ENCODE peak calls at places on chromosomes 4 and X, in seven cellular contexts. One of them, this sample, is unnamed.

GRCh38 chrX:1336331-1337143 is at the start of gene IL3RA:
- DNase-seq in substantia nigra: no peak
- DNase-seq in cardiac fibroblast: peak; percentile 25
- DNase-seq in activated naive CD4-positive, alpha-beta T cell treated with anti-CD3 and anti-CD28 coated beads, Interleukin-2, amount 50 U/mL, for 16 hours: no peak
- DNase-seq in H9: no peak
- DNase-seq in activated T-helper 1 cell treated with Interleukin-2 at 50 U/mL for 16 hours: no peak
- DNase-seq in NCI-H1694 treated with DMSO at 0.1 percent for 48 hours: no peak
- DNase-seq in this sample: no peak

GRCh38 chrX:150581093-150581775 is 12.8 kb downstream of the MTM1 start:
- DNase-seq in activated T-helper 1 cell treated with Interleukin-2 at 50 U/mL for 16 hours: no peak
- DNase-seq in substantia nigra: no peak
- DNase-seq in NCI-H1694 treated with DMSO at 0.1 percent for 48 hours: no peak
- DNase-seq in H9: no peak
- DNase-seq in cardiac fibroblast: peak; percentile 44
- DNase-seq in activated naive CD4-positive, alpha-beta T cell treated with anti-CD3 and anti-CD28 coated beads, Interleukin-2, amount 50 U/mL, for 16 hours: no peak
- DNase-seq in this sample: no peak

GRCh38 chrX:128051526-128051925 is 677 bp downstream of the ACTRT1 start:
- DNase-seq in substantia nigra: no peak
- DNase-seq in H9: no peak
- DNase-seq in activated naive CD4-positive, alpha-beta T cell treated with anti-CD3 and anti-CD28 coated beads, Interleukin-2, amount 50 U/mL, for 16 hours: no peak
- DNase-seq in cardiac fibroblast: no peak
- DNase-seq in NCI-H1694 treated with DMSO at 0.1 percent for 48 hours: no peak
- DNase-seq in activated T-helper 1 cell treated with Interleukin-2 at 50 U/mL for 16 hours: no peak
- DNase-seq in this sample: no peak

GRCh38 chr4:105122334-105122733 is 24.3 kb upstream of the TET2 start:
- DNase-seq in NCI-H1694 treated with DMSO at 0.1 percent for 48 hours: no peak
- DNase-seq in H9: peak; percentile 66
- DNase-seq in cardiac fibroblast: peak; percentile 38
- DNase-seq in activated naive CD4-positive, alpha-beta T cell treated with anti-CD3 and anti-CD28 coated beads, Interleukin-2, amount 50 U/mL, for 16 hours: no peak
- DNase-seq in activated T-helper 1 cell treated with Interleukin-2 at 50 U/mL for 16 hours: no peak
- DNase-seq in substantia nigra: no peak
- DNase-seq in this sample: no peak

GRCh38 chrX:43804021-43804420 is 78.2 kb downstream of the MAOB start:
- DNase-seq in substantia nigra: no peak
- DNase-seq in activated naive CD4-positive, alpha-beta T cell treated with anti-CD3 and anti-CD28 coated beads, Interleukin-2, amount 50 U/mL, for 16 hours: no peak
- DNase-seq in activated T-helper 1 cell treated with Interleukin-2 at 50 U/mL for 16 hours: no peak
- DNase-seq in NCI-H1694 treated with DMSO at 0.1 percent for 48 hours: no peak
- DNase-seq in H9: no peak
- DNase-seq in cardiac fibroblast: no peak
- DNase-seq in this sample: no peak

GRCh38 chr4:163091685-163092034 is 75.0 kb downstream of the NAF1 start:
- DNase-seq in cardiac fibroblast: no peak
- DNase-seq in NCI-H1694 treated with DMSO at 0.1 percent for 48 hours: no peak
- DNase-seq in activated naive CD4-positive, alpha-beta T cell treated with anti-CD3 and anti-CD28 coated beads, Interleukin-2, amount 50 U/mL, for 16 hours: no peak
- DNase-seq in H9: no peak
- DNase-seq in substantia nigra: no peak
- DNase-seq in activated T-helper 1 cell treated with Interleukin-2 at 50 U/mL for 16 hours: no peak
- DNase-seq in this sample: no peak

GRCh38 chr4:6581566-6582121 is 6.7 kb downstream of the MAN2B2 start:
- DNase-seq in activated naive CD4-positive, alpha-beta T cell treated with anti-CD3 and anti-CD28 coated beads, Interleukin-2, amount 50 U/mL, for 16 hours: no peak
- DNase-seq in cardiac fibroblast: no peak
- DNase-seq in activated T-helper 1 cell treated with Interleukin-2 at 50 U/mL for 16 hours: no peak
- DNase-seq in NCI-H1694 treated with DMSO at 0.1 percent for 48 hours: no peak
- DNase-seq in substantia nigra: no peak
- DNase-seq in H9: no peak
- DNase-seq in this sample: no peak

GRCh38 chr4:26557164-26557563 is 26.7 kb upstream of the TBC1D19 start:
- DNase-seq in cardiac fibroblast: peak; percentile 65
- DNase-seq in activated T-helper 1 cell treated with Interleukin-2 at 50 U/mL for 16 hours: no peak
- DNase-seq in activated naive CD4-positive, alpha-beta T cell treated with anti-CD3 and anti-CD28 coated beads, Interleukin-2, amount 50 U/mL, for 16 hours: no peak
- DNase-seq in substantia nigra: no peak
- DNase-seq in NCI-H1694 treated with DMSO at 0.1 percent for 48 hours: no peak
- DNase-seq in H9: no peak
- DNase-seq in this sample: no peak

GRCh38 chrX:70436380-70436779 is 8.3 kb upstream of the DLG3 start:
- DNase-seq in H9: peak; percentile 72
- DNase-seq in substantia nigra: no peak
- DNase-seq in NCI-H1694 treated with DMSO at 0.1 percent for 48 hours: peak; percentile 24
- DNase-seq in activated T-helper 1 cell treated with Interleukin-2 at 50 U/mL for 16 hours: no peak
- DNase-seq in activated naive CD4-positive, alpha-beta T cell treated with anti-CD3 and anti-CD28 coated beads, Interleukin-2, amount 50 U/mL, for 16 hours: no peak
- DNase-seq in cardiac fibroblast: peak; percentile 8
- DNase-seq in this sample: no peak

GRCh38 chrX:155857561-155857960 is 23.6 kb upstream of the VAMP7 start:
- DNase-seq in NCI-H1694 treated with DMSO at 0.1 percent for 48 hours: no peak
- DNase-seq in activated T-helper 1 cell treated with Interleukin-2 at 50 U/mL for 16 hours: no peak
- DNase-seq in activated naive CD4-positive, alpha-beta T cell treated with anti-CD3 and anti-CD28 coated beads, Interleukin-2, amount 50 U/mL, for 16 hours: no peak
- DNase-seq in H9: peak; percentile 30
- DNase-seq in substantia nigra: no peak
- DNase-seq in cardiac fibroblast: peak; percentile 11
- DNase-seq in this sample: no peak

GRCh38 chr4:87529187-87529586 is at the start of gene SPARCL1:
- DNase-seq in cardiac fibroblast: peak; percentile 70
- DNase-seq in activated T-helper 1 cell treated with Interleukin-2 at 50 U/mL for 16 hours: no peak
- DNase-seq in H9: no peak
- DNase-seq in NCI-H1694 treated with DMSO at 0.1 percent for 48 hours: no peak
- DNase-seq in activated naive CD4-positive, alpha-beta T cell treated with anti-CD3 and anti-CD28 coated beads, Interleukin-2, amount 50 U/mL, for 16 hours: no peak
- DNase-seq in substantia nigra: no peak
- DNase-seq in this sample: no peak

GRCh38 chr4:184080674-184081073 is 137.0 kb downstream of the ENPP6 start:
- DNase-seq in activated naive CD4-positive, alpha-beta T cell treated with anti-CD3 and anti-CD28 coated beads, Interleukin-2, amount 50 U/mL, for 16 hours: no peak
- DNase-seq in cardiac fibroblast: no peak
- DNase-seq in substantia nigra: no peak
- DNase-seq in NCI-H1694 treated with DMSO at 0.1 percent for 48 hours: no peak
- DNase-seq in activated T-helper 1 cell treated with Interleukin-2 at 50 U/mL for 16 hours: no peak
- DNase-seq in H9: no peak
- DNase-seq in this sample: no peak

GRCh38 chrX:107684956-107685385 is 56.7 kb downstream of the PRPS1 start:
- DNase-seq in NCI-H1694 treated with DMSO at 0.1 percent for 48 hours: no peak
- DNase-seq in substantia nigra: no peak
- DNase-seq in activated naive CD4-positive, alpha-beta T cell treated with anti-CD3 and anti-CD28 coated beads, Interleukin-2, amount 50 U/mL, for 16 hours: no peak
- DNase-seq in activated T-helper 1 cell treated with Interleukin-2 at 50 U/mL for 16 hours: no peak
- DNase-seq in cardiac fibroblast: peak; percentile 90
- DNase-seq in H9: peak; percentile 78
- DNase-seq in this sample: no peak

GRCh38 chrX:97057349-97057909 is 173.7 kb downstream of the RPA4 start:
- DNase-seq in H9: no peak
- DNase-seq in activated T-helper 1 cell treated with Interleukin-2 at 50 U/mL for 16 hours: no peak
- DNase-seq in cardiac fibroblast: no peak
- DNase-seq in activated naive CD4-positive, alpha-beta T cell treated with anti-CD3 and anti-CD28 coated beads, Interleukin-2, amount 50 U/mL, for 16 hours: no peak
- DNase-seq in substantia nigra: no peak
- DNase-seq in NCI-H1694 treated with DMSO at 0.1 percent for 48 hours: peak; percentile 38
- DNase-seq in this sample: no peak

GRCh38 chr4:183541081-183542045 is 36.5 kb downstream of the ING2 start:
- DNase-seq in cardiac fibroblast: peak; percentile 29
- DNase-seq in H9: peak; percentile 60
- DNase-seq in substantia nigra: no peak
- DNase-seq in NCI-H1694 treated with DMSO at 0.1 percent for 48 hours: no peak
- DNase-seq in activated naive CD4-positive, alpha-beta T cell treated with anti-CD3 and anti-CD28 coated beads, Interleukin-2, amount 50 U/mL, for 16 hours: no peak
- DNase-seq in activated T-helper 1 cell treated with Interleukin-2 at 50 U/mL for 16 hours: no peak
- DNase-seq in this sample: no peak

GRCh38 chr4:40187386-40187913 is 9.4 kb upstream of the RHOH start:
- DNase-seq in H9: no peak
- DNase-seq in activated naive CD4-positive, alpha-beta T cell treated with anti-CD3 and anti-CD28 coated beads, Interleukin-2, amount 50 U/mL, for 16 hours: no peak
- DNase-seq in substantia nigra: no peak
- DNase-seq in NCI-H1694 treated with DMSO at 0.1 percent for 48 hours: no peak
- DNase-seq in activated T-helper 1 cell treated with Interleukin-2 at 50 U/mL for 16 hours: no peak
- DNase-seq in cardiac fibroblast: no peak
- DNase-seq in this sample: no peak

GRCh38 chr4:140152760-140153418 is 1.1 kb downstream of the MAML3 start:
- DNase-seq in activated naive CD4-positive, alpha-beta T cell treated with anti-CD3 and anti-CD28 coated beads, Interleukin-2, amount 50 U/mL, for 16 hours: peak; percentile 57
- DNase-seq in substantia nigra: peak; percentile 41
- DNase-seq in activated T-helper 1 cell treated with Interleukin-2 at 50 U/mL for 16 hours: no peak
- DNase-seq in NCI-H1694 treated with DMSO at 0.1 percent for 48 hours: no peak
- DNase-seq in cardiac fibroblast: peak; percentile 60
- DNase-seq in H9: peak; percentile 50
- DNase-seq in this sample: peak; percentile 31

GRCh38 chr4:15488136-15488535 is 18.5 kb downstream of the CC2D2A start:
- DNase-seq in activated T-helper 1 cell treated with Interleukin-2 at 50 U/mL for 16 hours: no peak
- DNase-seq in substantia nigra: no peak
- DNase-seq in cardiac fibroblast: no peak
- DNase-seq in NCI-H1694 treated with DMSO at 0.1 percent for 48 hours: no peak
- DNase-seq in activated naive CD4-positive, alpha-beta T cell treated with anti-CD3 and anti-CD28 coated beads, Interleukin-2, amount 50 U/mL, for 16 hours: no peak
- DNase-seq in H9: no peak
- DNase-seq in this sample: no peak

GRCh38 chr4:78551420-78552351 is at the start of gene ANXA3:
- DNase-seq in activated naive CD4-positive, alpha-beta T cell treated with anti-CD3 and anti-CD28 coated beads, Interleukin-2, amount 50 U/mL, for 16 hours: peak; percentile 15
- DNase-seq in activated T-helper 1 cell treated with Interleukin-2 at 50 U/mL for 16 hours: no peak
- DNase-seq in cardiac fibroblast: no peak
- DNase-seq in NCI-H1694 treated with DMSO at 0.1 percent for 48 hours: no peak
- DNase-seq in H9: peak; percentile 76
- DNase-seq in substantia nigra: no peak
- DNase-seq in this sample: no peak

GRCh38 chr4:184443318-184443717 is 31.0 kb downstream of the IRF2 start:
- DNase-seq in substantia nigra: no peak
- DNase-seq in activated T-helper 1 cell treated with Interleukin-2 at 50 U/mL for 16 hours: no peak
- DNase-seq in cardiac fibroblast: no peak
- DNase-seq in NCI-H1694 treated with DMSO at 0.1 percent for 48 hours: no peak
- DNase-seq in H9: no peak
- DNase-seq in activated naive CD4-positive, alpha-beta T cell treated with anti-CD3 and anti-CD28 coated beads, Interleukin-2, amount 50 U/mL, for 16 hours: no peak
- DNase-seq in this sample: no peak

GRCh38 chrX:155747520-155747919 is 133.6 kb upstream of the VAMP7 start:
- DNase-seq in cardiac fibroblast: peak; percentile 1
- DNase-seq in NCI-H1694 treated with DMSO at 0.1 percent for 48 hours: no peak
- DNase-seq in H9: no peak
- DNase-seq in activated T-helper 1 cell treated with Interleukin-2 at 50 U/mL for 16 hours: no peak
- DNase-seq in substantia nigra: no peak
- DNase-seq in activated naive CD4-positive, alpha-beta T cell treated with anti-CD3 and anti-CD28 coated beads, Interleukin-2, amount 50 U/mL, for 16 hours: no peak
- DNase-seq in this sample: no peak

GRCh38 chr4:89586864-89587263 is 250.1 kb downstream of the SNCA start:
- DNase-seq in substantia nigra: no peak
- DNase-seq in H9: no peak
- DNase-seq in activated T-helper 1 cell treated with Interleukin-2 at 50 U/mL for 16 hours: no peak
- DNase-seq in cardiac fibroblast: peak; percentile 35
- DNase-seq in activated naive CD4-positive, alpha-beta T cell treated with anti-CD3 and anti-CD28 coated beads, Interleukin-2, amount 50 U/mL, for 16 hours: no peak
- DNase-seq in NCI-H1694 treated with DMSO at 0.1 percent for 48 hours: peak; percentile 33
- DNase-seq in this sample: no peak

GRCh38 chr4:177427097-177427665 is 15.1 kb downstream of the AGA start:
- DNase-seq in activated T-helper 1 cell treated with Interleukin-2 at 50 U/mL for 16 hours: no peak
- DNase-seq in cardiac fibroblast: no peak
- DNase-seq in substantia nigra: no peak
- DNase-seq in activated naive CD4-positive, alpha-beta T cell treated with anti-CD3 and anti-CD28 coated beads, Interleukin-2, amount 50 U/mL, for 16 hours: no peak
- DNase-seq in H9: no peak
- DNase-seq in NCI-H1694 treated with DMSO at 0.1 percent for 48 hours: no peak
- DNase-seq in this sample: no peak

GRCh38 chr4:182280439-182281111 is 37.4 kb downstream of the TENM3 start:
- DNase-seq in activated T-helper 1 cell treated with Interleukin-2 at 50 U/mL for 16 hours: no peak
- DNase-seq in H9: no peak
- DNase-seq in activated naive CD4-positive, alpha-beta T cell treated with anti-CD3 and anti-CD28 coated beads, Interleukin-2, amount 50 U/mL, for 16 hours: no peak
- DNase-seq in NCI-H1694 treated with DMSO at 0.1 percent for 48 hours: no peak
- DNase-seq in cardiac fibroblast: peak; percentile 43
- DNase-seq in substantia nigra: no peak
- DNase-seq in this sample: no peak

GRCh38 chr4:89788243-89789072 is 48.5 kb downstream of the SNCA start:
- DNase-seq in NCI-H1694 treated with DMSO at 0.1 percent for 48 hours: no peak
- DNase-seq in activated T-helper 1 cell treated with Interleukin-2 at 50 U/mL for 16 hours: no peak
- DNase-seq in substantia nigra: no peak
- DNase-seq in H9: no peak
- DNase-seq in cardiac fibroblast: peak; percentile 93
- DNase-seq in activated naive CD4-positive, alpha-beta T cell treated with anti-CD3 and anti-CD28 coated beads, Interleukin-2, amount 50 U/mL, for 16 hours: no peak
- DNase-seq in this sample: no peak

GRCh38 chr4:41015031-41015675 is 199.2 kb downstream of the APBB2 start:
- DNase-seq in activated T-helper 1 cell treated with Interleukin-2 at 50 U/mL for 16 hours: no peak
- DNase-seq in NCI-H1694 treated with DMSO at 0.1 percent for 48 hours: no peak
- DNase-seq in cardiac fibroblast: peak; percentile 42
- DNase-seq in substantia nigra: no peak
- DNase-seq in H9: no peak
- DNase-seq in activated naive CD4-positive, alpha-beta T cell treated with anti-CD3 and anti-CD28 coated beads, Interleukin-2, amount 50 U/mL, for 16 hours: no peak
- DNase-seq in this sample: no peak

GRCh38 chr4:978957-979701 is 5.8 kb upstream of the DGKQ start:
- DNase-seq in activated T-helper 1 cell treated with Interleukin-2 at 50 U/mL for 16 hours: no peak
- DNase-seq in substantia nigra: no peak
- DNase-seq in cardiac fibroblast: peak; percentile 63
- DNase-seq in NCI-H1694 treated with DMSO at 0.1 percent for 48 hours: no peak
- DNase-seq in H9: no peak
- DNase-seq in activated naive CD4-positive, alpha-beta T cell treated with anti-CD3 and anti-CD28 coated beads, Interleukin-2, amount 50 U/mL, for 16 hours: no peak
- DNase-seq in this sample: no peak

GRCh38 chrX:119041175-119041574 is 31.6 kb upstream of the CT47C1 start:
- DNase-seq in activated naive CD4-positive, alpha-beta T cell treated with anti-CD3 and anti-CD28 coated beads, Interleukin-2, amount 50 U/mL, for 16 hours: no peak
- DNase-seq in activated T-helper 1 cell treated with Interleukin-2 at 50 U/mL for 16 hours: no peak
- DNase-seq in H9: no peak
- DNase-seq in cardiac fibroblast: peak; percentile 88
- DNase-seq in substantia nigra: no peak
- DNase-seq in NCI-H1694 treated with DMSO at 0.1 percent for 48 hours: no peak
- DNase-seq in this sample: no peak

GRCh38 chr4:153159728-153160221 is 44.5 kb upstream of the TRIM2 start:
- DNase-seq in activated T-helper 1 cell treated with Interleukin-2 at 50 U/mL for 16 hours: no peak
- DNase-seq in cardiac fibroblast: peak; percentile 62
- DNase-seq in NCI-H1694 treated with DMSO at 0.1 percent for 48 hours: no peak
- DNase-seq in H9: no peak
- DNase-seq in substantia nigra: no peak
- DNase-seq in activated naive CD4-positive, alpha-beta T cell treated with anti-CD3 and anti-CD28 coated beads, Interleukin-2, amount 50 U/mL, for 16 hours: no peak
- DNase-seq in this sample: no peak

GRCh38 chr4:7828011-7828720 is 111.5 kb downstream of the AFAP1 start:
- DNase-seq in NCI-H1694 treated with DMSO at 0.1 percent for 48 hours: no peak
- DNase-seq in activated naive CD4-positive, alpha-beta T cell treated with anti-CD3 and anti-CD28 coated beads, Interleukin-2, amount 50 U/mL, for 16 hours: no peak
- DNase-seq in cardiac fibroblast: peak; percentile 99
- DNase-seq in substantia nigra: no peak
- DNase-seq in activated T-helper 1 cell treated with Interleukin-2 at 50 U/mL for 16 hours: peak; percentile 42
- DNase-seq in H9: no peak
- DNase-seq in this sample: peak; percentile 40

GRCh38 chrX:83845397-83845796 is 15.5 kb upstream of the CYLC1 start:
- DNase-seq in substantia nigra: no peak
- DNase-seq in activated naive CD4-positive, alpha-beta T cell treated with anti-CD3 and anti-CD28 coated beads, Interleukin-2, amount 50 U/mL, for 16 hours: no peak
- DNase-seq in H9: no peak
- DNase-seq in NCI-H1694 treated with DMSO at 0.1 percent for 48 hours: peak; percentile 13
- DNase-seq in activated T-helper 1 cell treated with Interleukin-2 at 50 U/mL for 16 hours: no peak
- DNase-seq in cardiac fibroblast: peak; percentile 4
- DNase-seq in this sample: no peak

GRCh38 chr4:81454498-81454897 is 17.2 kb downstream of the RASGEF1B start:
- DNase-seq in activated naive CD4-positive, alpha-beta T cell treated with anti-CD3 and anti-CD28 coated beads, Interleukin-2, amount 50 U/mL, for 16 hours: peak; percentile 27
- DNase-seq in cardiac fibroblast: no peak
- DNase-seq in activated T-helper 1 cell treated with Interleukin-2 at 50 U/mL for 16 hours: no peak
- DNase-seq in NCI-H1694 treated with DMSO at 0.1 percent for 48 hours: no peak
- DNase-seq in substantia nigra: no peak
- DNase-seq in H9: no peak
- DNase-seq in this sample: no peak

This sample was measured in T-helper 9 cell.